ENCODE peak calls at places on chromosomes 13 and 19, in eight cellular contexts. One of them, this sample, is unnamed.
A peak's percentile ranks its signal among the peaks of the same experiment; 100 is the strongest.

GRCh38 chr19:6676288-6676687 is 6.3 kb upstream of the TNFSF14 start:
- DNase-seq in adrenal gland: no peak
- DNase-seq in tibial artery: no peak
- DNase-seq in dorsolateral prefrontal cortex: no peak
- DNase-seq in tibial nerve: no peak
- DNase-seq in caudate nucleus: no peak
- DNase-seq in heart right ventricle: no peak
- DNase-seq in GM23338: no peak
- DNase-seq in this sample: no peak

GRCh38 chr13:77055158-77055557 is 28.2 kb upstream of the FBXL3 start:
- DNase-seq in adrenal gland: no peak
- DNase-seq in tibial artery: no peak
- DNase-seq in dorsolateral prefrontal cortex: no peak
- DNase-seq in tibial nerve: no peak
- DNase-seq in caudate nucleus: no peak
- DNase-seq in heart right ventricle: no peak
- DNase-seq in GM23338: no peak
- DNase-seq in this sample: no peak

GRCh38 chr13:23510979-23511735 is 59.1 kb upstream of the TNFRSF19 start:
- DNase-seq in adrenal gland: no peak
- DNase-seq in tibial artery: no peak
- DNase-seq in dorsolateral prefrontal cortex: no peak
- DNase-seq in tibial nerve: no peak
- DNase-seq in caudate nucleus: no peak
- DNase-seq in heart right ventricle: peak; percentile 40
- DNase-seq in GM23338: peak; percentile 40
- DNase-seq in this sample: no peak

GRCh38 chr13:42959615-42960014 is 32.4 kb downstream of the EPSTI1 start:
- DNase-seq in adrenal gland: no peak
- DNase-seq in tibial artery: no peak
- DNase-seq in dorsolateral prefrontal cortex: no peak
- DNase-seq in tibial nerve: no peak
- DNase-seq in caudate nucleus: no peak
- DNase-seq in heart right ventricle: no peak
- DNase-seq in GM23338: no peak
- DNase-seq in this sample: no peak

GRCh38 chr19:6744381-6745288 is 5.2 kb downstream of the TRIP10 start:
- DNase-seq in adrenal gland: peak; percentile 94
- DNase-seq in tibial artery: peak; percentile 97
- DNase-seq in dorsolateral prefrontal cortex: peak; percentile 59
- DNase-seq in tibial nerve: peak; percentile 79
- DNase-seq in caudate nucleus: peak; percentile 26
- DNase-seq in heart right ventricle: peak; percentile 95
- DNase-seq in GM23338: no peak
- DNase-seq in this sample: no peak

GRCh38 chr13:48185018-48185417 is 48.0 kb upstream of the ITM2B start:
- DNase-seq in adrenal gland: no peak
- DNase-seq in tibial artery: no peak
- DNase-seq in dorsolateral prefrontal cortex: no peak
- DNase-seq in tibial nerve: no peak
- DNase-seq in caudate nucleus: no peak
- DNase-seq in heart right ventricle: no peak
- DNase-seq in GM23338: no peak
- DNase-seq in this sample: no peak

GRCh38 chr13:76319921-76320320 is 566.3 kb downstream of the KCTD12 start:
- DNase-seq in adrenal gland: no peak
- DNase-seq in tibial artery: no peak
- DNase-seq in dorsolateral prefrontal cortex: no peak
- DNase-seq in tibial nerve: no peak
- DNase-seq in caudate nucleus: no peak
- DNase-seq in heart right ventricle: no peak
- DNase-seq in GM23338: no peak
- DNase-seq in this sample: no peak

GRCh38 chr19:12847159-12848139 is 9.1 kb downstream of the MAST1 start:
- DNase-seq in adrenal gland: peak; percentile 95
- DNase-seq in tibial artery: peak; percentile 84
- DNase-seq in dorsolateral prefrontal cortex: peak; percentile 84
- DNase-seq in tibial nerve: peak; percentile 72
- DNase-seq in caudate nucleus: peak; percentile 45
- DNase-seq in heart right ventricle: peak; percentile 68
- DNase-seq in GM23338: peak; percentile 93
- DNase-seq in this sample: peak; percentile 71

GRCh38 chr13:92260363-92260762 is 861.9 kb downstream of the GPC5 start:
- DNase-seq in adrenal gland: no peak
- DNase-seq in tibial artery: no peak
- DNase-seq in dorsolateral prefrontal cortex: no peak
- DNase-seq in tibial nerve: no peak
- DNase-seq in caudate nucleus: no peak
- DNase-seq in heart right ventricle: no peak
- DNase-seq in GM23338: peak; percentile 8
- DNase-seq in this sample: no peak

GRCh38 chr13:39451860-39452301 is 151.1 kb downstream of the LHFPL6 start:
- DNase-seq in adrenal gland: peak; percentile 67
- DNase-seq in tibial artery: peak; percentile 60
- DNase-seq in dorsolateral prefrontal cortex: no peak
- DNase-seq in tibial nerve: no peak
- DNase-seq in caudate nucleus: no peak
- DNase-seq in heart right ventricle: peak; percentile 63
- DNase-seq in GM23338: no peak
- DNase-seq in this sample: no peak

GRCh38 chr13:114110091-114110829 is 22.2 kb downstream of the RASA3 start:
- DNase-seq in adrenal gland: no peak
- DNase-seq in tibial artery: peak; percentile 66
- DNase-seq in dorsolateral prefrontal cortex: peak; percentile 33
- DNase-seq in tibial nerve: peak; percentile 16
- DNase-seq in caudate nucleus: no peak
- DNase-seq in heart right ventricle: no peak
- DNase-seq in GM23338: peak; percentile 50
- DNase-seq in this sample: peak; percentile 84

GRCh38 chr19:49911381-49912145 is 14.9 kb upstream of the IL4I1 start:
- DNase-seq in adrenal gland: no peak
- DNase-seq in tibial artery: no peak
- DNase-seq in dorsolateral prefrontal cortex: no peak
- DNase-seq in tibial nerve: no peak
- DNase-seq in caudate nucleus: no peak
- DNase-seq in heart right ventricle: no peak
- DNase-seq in GM23338: no peak
- DNase-seq in this sample: no peak

GRCh38 chr19:46551175-46551574 is 50.0 kb upstream of the CALM3 start:
- DNase-seq in adrenal gland: peak; percentile 9
- DNase-seq in tibial artery: no peak
- DNase-seq in dorsolateral prefrontal cortex: no peak
- DNase-seq in tibial nerve: no peak
- DNase-seq in caudate nucleus: no peak
- DNase-seq in heart right ventricle: no peak
- DNase-seq in GM23338: no peak
- DNase-seq in this sample: no peak

GRCh38 chr19:43778651-43779050 is 2.1 kb downstream of the KCNN4 start:
- DNase-seq in adrenal gland: no peak
- DNase-seq in tibial artery: no peak
- DNase-seq in dorsolateral prefrontal cortex: no peak
- DNase-seq in tibial nerve: no peak
- DNase-seq in caudate nucleus: no peak
- DNase-seq in heart right ventricle: no peak
- DNase-seq in GM23338: no peak
- DNase-seq in this sample: no peak

GRCh38 chr19:30626567-30626966 is 254.4 kb downstream of the ZNF536 start:
- DNase-seq in adrenal gland: no peak
- DNase-seq in tibial artery: no peak
- DNase-seq in dorsolateral prefrontal cortex: no peak
- DNase-seq in tibial nerve: no peak
- DNase-seq in caudate nucleus: no peak
- DNase-seq in heart right ventricle: no peak
- DNase-seq in GM23338: no peak
- DNase-seq in this sample: no peak

GRCh38 chr13:112131740-112132113 is 64.8 kb downstream of the SOX1 start:
- DNase-seq in adrenal gland: no peak
- DNase-seq in tibial artery: no peak
- DNase-seq in dorsolateral prefrontal cortex: no peak
- DNase-seq in tibial nerve: no peak
- DNase-seq in caudate nucleus: no peak
- DNase-seq in heart right ventricle: no peak
- DNase-seq in GM23338: no peak
- DNase-seq in this sample: no peak

GRCh38 chr19:5534787-5535586 is 32.8 kb downstream of the TINCR start:
- DNase-seq in adrenal gland: no peak
- DNase-seq in tibial artery: no peak
- DNase-seq in dorsolateral prefrontal cortex: no peak
- DNase-seq in tibial nerve: no peak
- DNase-seq in caudate nucleus: no peak
- DNase-seq in heart right ventricle: no peak
- DNase-seq in GM23338: peak; percentile 51
- DNase-seq in this sample: no peak

GRCh38 chr19:34235425-34235940 is 18.9 kb upstream of the GARRE1 start:
- DNase-seq in adrenal gland: no peak
- DNase-seq in tibial artery: no peak
- DNase-seq in dorsolateral prefrontal cortex: no peak
- DNase-seq in tibial nerve: no peak
- DNase-seq in caudate nucleus: no peak
- DNase-seq in heart right ventricle: no peak
- DNase-seq in GM23338: no peak
- DNase-seq in this sample: no peak

GRCh38 chr13:112333756-112334543 is 42.2 kb upstream of the SPACA7 start:
- DNase-seq in adrenal gland: no peak
- DNase-seq in tibial artery: no peak
- DNase-seq in dorsolateral prefrontal cortex: no peak
- DNase-seq in tibial nerve: no peak
- DNase-seq in caudate nucleus: no peak
- DNase-seq in heart right ventricle: no peak
- DNase-seq in GM23338: no peak
- DNase-seq in this sample: no peak

GRCh38 chr19:33291623-33292534 is 10.5 kb downstream of the CEBPA start:
- DNase-seq in adrenal gland: no peak
- DNase-seq in tibial artery: no peak
- DNase-seq in dorsolateral prefrontal cortex: no peak
- DNase-seq in tibial nerve: no peak
- DNase-seq in caudate nucleus: no peak
- DNase-seq in heart right ventricle: no peak
- DNase-seq in GM23338: no peak
- DNase-seq in this sample: no peak

GRCh38 chr13:33867472-33867871 is 49.5 kb downstream of the RFC3 start:
- DNase-seq in adrenal gland: no peak
- DNase-seq in tibial artery: no peak
- DNase-seq in dorsolateral prefrontal cortex: no peak
- DNase-seq in tibial nerve: no peak
- DNase-seq in caudate nucleus: no peak
- DNase-seq in heart right ventricle: no peak
- DNase-seq in GM23338: no peak
- DNase-seq in this sample: no peak

GRCh38 chr13:27632214-27632613 is 10.5 kb downstream of the POLR1D start:
- DNase-seq in adrenal gland: no peak
- DNase-seq in tibial artery: no peak
- DNase-seq in dorsolateral prefrontal cortex: no peak
- DNase-seq in tibial nerve: no peak
- DNase-seq in caudate nucleus: no peak
- DNase-seq in heart right ventricle: no peak
- DNase-seq in GM23338: no peak
- DNase-seq in this sample: no peak

GRCh38 chr19:313169-313987 is 22.2 kb upstream of the PLPP2 start:
- DNase-seq in adrenal gland: no peak
- DNase-seq in tibial artery: no peak
- DNase-seq in dorsolateral prefrontal cortex: no peak
- DNase-seq in tibial nerve: no peak
- DNase-seq in caudate nucleus: no peak
- DNase-seq in heart right ventricle: peak; percentile 3
- DNase-seq in GM23338: no peak
- DNase-seq in this sample: no peak
- H3K27ac ChIP-seq in adrenal gland: no peak overlapping the region
- H3K27ac ChIP-seq in tibial artery: no peak overlapping the region
- H3K27ac ChIP-seq in dorsolateral prefrontal cortex: no peak overlapping the region
- H3K27ac ChIP-seq in tibial nerve: no peak overlapping the region
- H3K27ac ChIP-seq in caudate nucleus: no peak overlapping the region
- H3K27ac ChIP-seq in heart right ventricle: peak overlapping the region; percentile 63
- H3K27ac ChIP-seq in GM23338: no peak overlapping the region
- H3K27ac ChIP-seq in this sample: no peak overlapping the region

GRCh38 chr13:37716796-37717195 is 118.2 kb upstream of the POSTN start:
- DNase-seq in adrenal gland: no peak
- DNase-seq in tibial artery: no peak
- DNase-seq in dorsolateral prefrontal cortex: no peak
- DNase-seq in tibial nerve: no peak
- DNase-seq in caudate nucleus: no peak
- DNase-seq in heart right ventricle: no peak
- DNase-seq in GM23338: no peak
- DNase-seq in this sample: no peak
- H3K27ac ChIP-seq in adrenal gland: no peak overlapping the region
- H3K27ac ChIP-seq in tibial artery: peak overlapping the region; percentile 75
- H3K27ac ChIP-seq in dorsolateral prefrontal cortex: no peak overlapping the region
- H3K27ac ChIP-seq in tibial nerve: no peak overlapping the region
- H3K27ac ChIP-seq in caudate nucleus: no peak overlapping the region
- H3K27ac ChIP-seq in heart right ventricle: no peak overlapping the region
- H3K27ac ChIP-seq in GM23338: no peak overlapping the region
- H3K27ac ChIP-seq in this sample: no peak overlapping the region

DNA sequence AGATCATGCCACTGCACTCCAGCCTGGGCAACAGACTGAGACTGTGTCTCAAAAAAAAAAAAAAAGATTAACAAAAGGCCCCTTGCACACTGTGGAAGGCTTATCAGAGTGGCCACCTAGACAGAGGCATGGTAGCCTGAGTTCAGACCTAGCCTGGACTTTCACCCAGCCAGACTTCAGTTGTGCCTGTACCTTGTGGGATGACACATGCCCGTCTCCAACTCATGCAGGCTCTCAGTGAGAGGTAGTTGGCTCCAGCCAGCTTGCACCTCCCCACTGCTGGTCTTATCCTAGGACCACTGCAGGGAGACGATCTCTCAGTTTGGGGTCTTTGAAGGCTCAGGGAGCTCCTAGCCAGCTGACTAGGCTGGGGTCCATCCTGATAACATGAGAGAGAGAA is 52.2 kb downstream of the GATAD2A start:
- DNase-seq in adrenal gland: no peak
- DNase-seq in tibial artery: no peak
- DNase-seq in dorsolateral prefrontal cortex: no peak
- DNase-seq in tibial nerve: no peak
- DNase-seq in caudate nucleus: no peak
- DNase-seq in heart right ventricle: no peak
- DNase-seq in GM23338: no peak
- DNase-seq in this sample: no peak
- H3K27ac ChIP-seq in adrenal gland: no peak overlapping the region
- H3K27ac ChIP-seq in tibial artery: no peak overlapping the region
- H3K27ac ChIP-seq in dorsolateral prefrontal cortex: no peak overlapping the region
- H3K27ac ChIP-seq in tibial nerve: no peak overlapping the region
- H3K27ac ChIP-seq in caudate nucleus: no peak overlapping the region
- H3K27ac ChIP-seq in heart right ventricle: no peak overlapping the region
- H3K27ac ChIP-seq in GM23338: peak overlapping the region; percentile 81
- H3K27ac ChIP-seq in this sample: peak overlapping the region; percentile 82

DNA sequence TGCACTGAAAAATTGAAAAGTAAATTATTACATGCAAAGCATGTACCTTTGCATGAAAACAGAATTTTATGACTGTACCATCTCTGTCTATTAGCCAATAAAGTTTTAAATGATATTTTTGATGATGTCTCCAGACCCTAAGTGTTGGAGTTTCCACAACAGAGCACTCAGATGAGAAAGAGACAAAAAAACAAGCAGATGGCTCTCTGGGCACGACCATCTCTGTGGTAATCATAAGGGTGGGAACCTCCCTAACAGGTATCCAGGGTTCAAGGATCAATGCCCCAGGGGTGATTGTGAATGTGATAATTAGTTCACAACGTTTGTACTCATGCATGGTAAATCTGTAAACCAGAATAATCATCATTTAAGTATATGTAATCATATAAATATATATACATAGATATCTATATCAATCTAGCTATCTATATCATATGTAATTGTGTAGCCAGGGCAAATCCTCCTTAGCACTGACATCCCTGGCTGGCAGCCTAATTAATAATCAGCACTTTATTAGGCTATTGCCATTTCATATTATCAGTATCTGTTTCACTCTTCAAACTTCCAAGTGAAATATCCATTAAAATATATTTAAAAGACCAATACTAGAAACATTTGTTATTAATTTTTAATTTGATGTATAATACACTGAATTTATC is 41.2 kb upstream of the FAM124A start:
- DNase-seq in adrenal gland: no peak
- DNase-seq in tibial artery: no peak
- DNase-seq in dorsolateral prefrontal cortex: no peak
- DNase-seq in tibial nerve: no peak
- DNase-seq in caudate nucleus: no peak
- DNase-seq in heart right ventricle: no peak
- DNase-seq in GM23338: peak; percentile 32
- DNase-seq in this sample: no peak
- H3K27ac ChIP-seq in adrenal gland: no peak overlapping the region
- H3K27ac ChIP-seq in tibial artery: no peak overlapping the region
- H3K27ac ChIP-seq in dorsolateral prefrontal cortex: no peak overlapping the region
- H3K27ac ChIP-seq in tibial nerve: no peak overlapping the region
- H3K27ac ChIP-seq in caudate nucleus: no peak overlapping the region
- H3K27ac ChIP-seq in heart right ventricle: no peak overlapping the region
- H3K27ac ChIP-seq in GM23338: peak overlapping the region; percentile 24
- H3K27ac ChIP-seq in this sample: no peak overlapping the region

This sample was measured in naive thymus-derived CD4-positive, alpha-beta T cell.